ENCODE peak calls at places on chromosome 1, in four cellular contexts. One of them, this sample, is unnamed. For H3K4me1, the result is how much of the 10 kb centered on the place peaks cover.

GRCh38 chr1:197222025-197222685 is 45.9 kb upstream of the CRB1 start:
- DNase-seq in upper lobe of left lung: peak
- DNase-seq in ovary: no peak
- DNase-seq in uterus: no peak
- DNase-seq in this sample: no peak

GRCh38 chr1:19203440-19203839 is 6.6 kb downstream of the UBR4 start:
- DNase-seq in upper lobe of left lung: peak
- DNase-seq in uterus: no peak
- DNase-seq in ovary: no peak
- DNase-seq in this sample: no peak

GRCh38 chr1:150596095-150596892 is 16.9 kb upstream of the MCL1 start:
- DNase-seq in uterus: no peak
- DNase-seq in ovary: no peak
- DNase-seq in upper lobe of left lung: no peak
- DNase-seq in this sample: no peak

GRCh38 chr1:227447531-227447990 is 115.8 kb upstream of the ZNF678 start:
- DNase-seq in uterus: peak
- DNase-seq in ovary: peak
- DNase-seq in upper lobe of left lung: no peak
- DNase-seq in this sample: no peak

GRCh38 chr1:191022856-191023255 is 545.2 kb upstream of the BRINP3 start:
- DNase-seq in upper lobe of left lung: no peak
- DNase-seq in ovary: no peak
- DNase-seq in uterus: no peak
- DNase-seq in this sample: no peak

GRCh38 chr1:197672347-197672746 is 102.9 kb downstream of the DENND1B start:
- DNase-seq in upper lobe of left lung: no peak
- DNase-seq in uterus: no peak
- DNase-seq in ovary: no peak
- DNase-seq in this sample: no peak

GRCh38 chr1:91827094-91828006 is 58.6 kb downstream of the TGFBR3 start:
- DNase-seq in uterus: no peak
- DNase-seq in upper lobe of left lung: no peak
- DNase-seq in ovary: no peak
- DNase-seq in this sample: no peak

GRCh38 chr1:245578751-245579150 is 424.0 kb downstream of the KIF26B start:
- DNase-seq in uterus: no peak
- DNase-seq in ovary: no peak
- DNase-seq in upper lobe of left lung: no peak
- DNase-seq in this sample: no peak

GRCh38 chr1:27600500-27601175 is 3.3 kb downstream of the AHDC1 start:
- DNase-seq in upper lobe of left lung: no peak
- DNase-seq in ovary: peak
- DNase-seq in uterus: no peak
- DNase-seq in this sample: no peak

GRCh38 chr1:241101622-241102021 is 255.4 kb downstream of the RGS7 start:
- DNase-seq in uterus: no peak
- DNase-seq in ovary: no peak
- DNase-seq in upper lobe of left lung: no peak
- DNase-seq in this sample: no peak

GRCh38 chr1:91871994-91872393 is 14.0 kb downstream of the TGFBR3 start:
- DNase-seq in ovary: no peak
- DNase-seq in upper lobe of left lung: no peak
- DNase-seq in uterus: no peak
- DNase-seq in this sample: no peak

GRCh38 chr1:203906932-203907331 is 45.5 kb downstream of the SNRPE start:
- DNase-seq in ovary: no peak
- DNase-seq in uterus: no peak
- DNase-seq in upper lobe of left lung: no peak
- DNase-seq in this sample: no peak

GRCh38 chr1:155463865-155464264 is 98.7 kb downstream of the ASH1L start:
- DNase-seq in uterus: no peak
- DNase-seq in upper lobe of left lung: no peak
- DNase-seq in ovary: no peak
- DNase-seq in this sample: no peak

GRCh38 chr1:1304331-1305299 is 3.1 kb downstream of the ACAP3 start:
- DNase-seq in upper lobe of left lung: peak
- DNase-seq in ovary: peak
- DNase-seq in uterus: peak
- DNase-seq in this sample: peak

GRCh38 chr1:1307261-1307907 is 346 bp downstream of the ACAP3 start:
- DNase-seq in ovary: peak
- DNase-seq in upper lobe of left lung: peak
- DNase-seq in uterus: peak
- DNase-seq in this sample: peak

GRCh38 chr1:1306661-1307260 is 969 bp downstream of the ACAP3 start:
- DNase-seq in uterus: no peak
- DNase-seq in upper lobe of left lung: no peak
- DNase-seq in ovary: no peak
- DNase-seq in this sample: no peak

GRCh38 chr1:1305300-1306069 is 2.2 kb downstream of the ACAP3 start:
- DNase-seq in ovary: peak
- DNase-seq in uterus: peak
- DNase-seq in upper lobe of left lung: peak
- DNase-seq in this sample: no peak

DNA sequence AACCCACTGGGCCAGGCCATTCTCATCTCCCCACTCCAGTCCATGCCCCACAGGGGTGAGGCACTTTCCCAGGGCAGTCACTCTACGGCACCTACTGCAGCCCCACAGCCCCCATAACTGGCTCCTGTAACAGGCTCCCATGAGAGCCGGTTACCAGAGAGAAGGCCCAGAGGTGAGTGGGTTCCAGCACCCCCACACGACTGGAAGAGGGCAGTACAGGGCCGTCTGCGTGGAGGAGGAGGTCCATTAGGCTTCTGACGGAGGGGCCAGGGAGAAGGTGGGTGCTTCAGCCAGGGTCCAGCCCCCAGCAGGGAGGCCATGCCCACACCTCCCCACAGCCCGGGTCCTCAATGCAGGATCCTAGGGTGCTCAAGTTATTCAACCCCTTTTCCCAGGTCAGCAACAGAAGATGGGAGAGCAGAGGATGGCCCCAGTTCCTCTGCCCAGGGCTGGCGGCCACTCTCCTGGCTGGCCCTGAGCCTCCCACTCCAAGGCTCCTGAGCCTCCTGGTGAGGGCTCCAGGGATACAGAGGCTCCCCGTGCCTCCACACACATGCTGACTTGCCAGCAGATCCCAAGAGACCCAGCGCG is 1.6 kb downstream of the ACAP3 start:
- DNase-seq in upper lobe of left lung: no peak
- DNase-seq in uterus: no peak
- DNase-seq in ovary: no peak
- DNase-seq in this sample: no peak
- H3K4me1 ChIP-seq in upper lobe of left lung: under half
- H3K4me1 ChIP-seq in uterus: under half
- H3K4me1 ChIP-seq in ovary: under half
- H3K4me1 ChIP-seq in this sample: under half

GRCh38 chr1:21921100-21921875 is 15.8 kb downstream of the HSPG2 start:
- DNase-seq in ovary: no peak
- DNase-seq in uterus: no peak
- DNase-seq in upper lobe of left lung: no peak
- DNase-seq in this sample: no peak

GRCh38 chr1:21922103-21923014 is 14.8 kb downstream of the HSPG2 start:
- DNase-seq in ovary: no peak
- DNase-seq in upper lobe of left lung: no peak
- DNase-seq in uterus: no peak
- DNase-seq in this sample: no peak

GRCh38 chr1:21914880-21915640 is 22.1 kb downstream of the HSPG2 start:
- DNase-seq in upper lobe of left lung: no peak
- DNase-seq in ovary: no peak
- DNase-seq in uterus: no peak
- DNase-seq in this sample: no peak

GRCh38 chr1:21916447-21917240 is 20.5 kb downstream of the HSPG2 start:
- DNase-seq in uterus: no peak
- DNase-seq in ovary: no peak
- DNase-seq in upper lobe of left lung: no peak
- DNase-seq in this sample: no peak

GRCh38 chr1:21919520-21919919 is 17.6 kb downstream of the HSPG2 start:
- DNase-seq in uterus: no peak
- DNase-seq in upper lobe of left lung: no peak
- DNase-seq in ovary: no peak
- DNase-seq in this sample: no peak
- H3K27ac ChIP-seq in uterus: peak
- H3K27ac ChIP-seq in upper lobe of left lung: peak
- H3K27ac ChIP-seq in ovary: no peak
- H3K27ac ChIP-seq in this sample: no peak

GRCh38 chr1:31905093-31905509 is 33.1 kb downstream of the PTP4A2 start:
- DNase-seq in uterus: no peak
- DNase-seq in upper lobe of left lung: no peak
- DNase-seq in ovary: no peak
- DNase-seq in this sample: no peak
- TF ChIP-seq POLR2A in uterus: no peak
- TF ChIP-seq POLR2A in upper lobe of left lung: no peak
- TF ChIP-seq POLR2A in ovary: no peak
- TF ChIP-seq POLR2A in this sample: no peak

DNA sequence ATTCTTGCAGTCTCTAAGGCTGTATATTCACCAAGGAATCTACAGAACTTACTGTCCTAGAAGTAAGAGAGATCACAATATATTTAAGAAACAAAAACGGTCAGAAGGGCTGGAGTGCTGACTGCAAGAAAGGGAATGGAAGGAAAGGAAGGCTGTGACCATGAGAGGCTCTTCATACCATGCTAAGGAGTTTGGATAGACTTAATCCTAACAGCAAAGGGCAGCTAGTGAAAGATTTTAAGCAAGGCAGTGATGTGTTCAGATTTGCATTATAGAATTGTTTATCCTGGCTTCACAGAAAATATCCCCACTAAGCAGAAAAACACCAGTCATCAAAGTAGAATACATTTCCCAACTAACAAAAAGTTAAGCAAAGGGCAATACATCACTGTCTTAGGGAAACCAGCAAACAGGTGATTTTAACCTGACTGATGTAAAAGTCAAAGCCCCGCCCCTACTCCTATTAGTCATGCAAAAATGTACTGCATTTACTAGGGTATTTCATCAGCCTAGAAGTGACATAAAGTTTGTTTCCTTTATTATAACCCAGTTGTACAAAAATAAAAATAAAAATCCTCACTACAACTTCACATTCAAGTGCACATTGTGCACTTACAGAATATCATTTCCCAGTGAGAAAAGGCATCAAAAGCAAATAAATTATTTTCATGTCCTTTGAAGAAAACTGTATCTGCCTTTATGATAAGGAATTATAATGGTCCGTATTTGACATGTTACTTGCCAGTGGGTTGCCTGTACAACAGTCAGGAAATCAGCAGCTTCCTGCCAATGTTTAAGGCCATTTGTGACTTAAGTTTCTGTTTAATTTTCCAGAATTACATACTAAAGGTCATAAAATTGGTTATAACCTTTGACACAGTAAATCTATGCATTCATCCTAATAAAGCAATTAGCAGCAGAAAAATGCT is 17.2 kb downstream of the JAK1 start:
- DNase-seq in ovary: no peak
- DNase-seq in uterus: no peak
- DNase-seq in upper lobe of left lung: peak
- DNase-seq in this sample: no peak
- H3K4me1 ChIP-seq in ovary: under half
- H3K4me1 ChIP-seq in uterus: under half
- H3K4me1 ChIP-seq in upper lobe of left lung: half or more
- H3K4me1 ChIP-seq in this sample: under half

This sample was measured in right lobe of liver.